ENCODE peak calls at places on chromosomes 6 and 20, in four cellular contexts. U is T follicular helper cell, K is NCI-H2081, F is psoas muscle. E is an unnamed sample.

GRCh38 chr6:138920906-138921305 is 67.1 kb downstream of the REPS1 start:
- DNase-seq in F (no peak), K (peak; percentile 45), U (no peak), E (no peak)

GRCh38 chr20:50538276-50538675 is 28.1 kb downstream of the PTPN1 start:
- DNase-seq in F (no peak), U (no peak), K (no peak), E (no peak)

GRCh38 chr20:10342152-10342551 is 91.9 kb downstream of the MKKS start:
- DNase-seq in U (no peak), F (no peak), K (no peak), E (no peak)

GRCh38 chr6:143634486-143634885 is 43.3 kb upstream of the PHACTR2 start:
- DNase-seq in U (no peak), K (no peak), F (no peak), E (no peak)

GRCh38 chr20:54103067-54103761 is 32.8 kb upstream of the BCAS1 start:
- DNase-seq in U (peak; percentile 44), K (peak; percentile 36), F (peak; percentile 78), E (no peak)

GRCh38 chr6:166686317-166686716 is 59.3 kb upstream of the RPS6KA2 start:
- DNase-seq in K (no peak), F (no peak), U (no peak), E (no peak)

GRCh38 chr6:148430897-148431296 is 88.3 kb downstream of the SASH1 start:
- DNase-seq in K (no peak), U (no peak), F (no peak), E (no peak)

GRCh38 chr6:156779206-156780116 is 2.3 kb downstream of the ARID1B start:
- DNase-seq in U (peak; percentile 34), F (peak; percentile 78), K (no peak), E (peak; percentile 94)

GRCh38 chr20:21511850-21512633 is 1.8 kb downstream of the NKX2-2 start:
- DNase-seq in U (no peak), F (peak; percentile 49), K (no peak), E (no peak)

GRCh38 chr6:15776458-15776980 is 113.7 kb upstream of the DTNBP1 start:
- DNase-seq in U (no peak), F (no peak), K (no peak), E (no peak)

GRCh38 chr6:15109338-15110090 is 136.4 kb upstream of the JARID2 start:
- DNase-seq in U (no peak), F (no peak), K (no peak), E (peak; percentile 34)

GRCh38 chr20:34082232-34082887 is 29.7 kb downstream of the EIF2S2 start:
- DNase-seq in K (no peak), F (no peak), U (no peak), E (no peak)

GRCh38 chr6:81169166-81169565 is 583.3 kb downstream of the TENT5A start:
- DNase-seq in F (no peak), K (no peak), U (no peak), E (no peak)

GRCh38 chr6:129359811-129360787 is 349.9 kb downstream of the ARHGAP18 start:
- DNase-seq in F (no peak), U (no peak), K (no peak), E (no peak)

GRCh38 chr20:63815869-63816268 is 15.2 kb downstream of the ZBTB46 start:
- DNase-seq in F (no peak), U (no peak), K (no peak), E (no peak)

GRCh38 chr6:17388365-17388764 is 5.0 kb upstream of the CAP2 start:
- DNase-seq in U (no peak), F (no peak), K (no peak), E (no peak)